ENCODE peak calls at places on chromosomes 5 and 9, in nine cellular contexts. One of them, this sample, is unnamed.

GRCh38 chr5:159316519-159317383 is 13.5 kb downstream of the IL12B start:
- DNase-seq in NCI-H2081: peak
- DNase-seq in natural killer cell treated with Interleukin-12 subunit alpha and Interleukin-12 subunit beta and Interleukin-15 and Interleukin-18, amount 100 ng/mL, for 72 hours: no peak
- DNase-seq in renal cortical epithelial cell: peak
- DNase-seq in stimulated activated CD4-positive, alpha-beta T cell treated with anti-CD3 and anti-CD28 coated beads, Interleukin-1b, Interleukin-23, amount 100 ng/mL, for 1 hour: peak
- DNase-seq in right cardiac atrium: no peak
- DNase-seq in lower lobe of right lung: no peak
- DNase-seq in nucleus accumbens: no peak
- DNase-seq in GM10248: peak
- DNase-seq in this sample: no peak

GRCh38 chr9:136787690-136788400 is 3.3 kb upstream of the TMEM141 start:
- DNase-seq in NCI-H2081: peak
- DNase-seq in natural killer cell treated with Interleukin-12 subunit alpha and Interleukin-12 subunit beta and Interleukin-15 and Interleukin-18, amount 100 ng/mL, for 72 hours: peak
- DNase-seq in renal cortical epithelial cell: no peak
- DNase-seq in stimulated activated CD4-positive, alpha-beta T cell treated with anti-CD3 and anti-CD28 coated beads, Interleukin-1b, Interleukin-23, amount 100 ng/mL, for 1 hour: no peak
- DNase-seq in right cardiac atrium: peak
- DNase-seq in lower lobe of right lung: peak
- DNase-seq in nucleus accumbens: peak
- DNase-seq in GM10248: peak
- DNase-seq in this sample: peak

GRCh38 chr5:52787600-52788504 is at the start of the genes ITGA1 and PELO:
- DNase-seq in NCI-H2081: peak
- DNase-seq in natural killer cell treated with Interleukin-12 subunit alpha and Interleukin-12 subunit beta and Interleukin-15 and Interleukin-18, amount 100 ng/mL, for 72 hours: peak
- DNase-seq in renal cortical epithelial cell: peak
- DNase-seq in stimulated activated CD4-positive, alpha-beta T cell treated with anti-CD3 and anti-CD28 coated beads, Interleukin-1b, Interleukin-23, amount 100 ng/mL, for 1 hour: no peak
- DNase-seq in right cardiac atrium: peak
- DNase-seq in lower lobe of right lung: peak
- DNase-seq in nucleus accumbens: peak
- DNase-seq in GM10248: peak
- DNase-seq in this sample: peak

GRCh38 chr5:170971-171800 is 20.1 kb upstream of the LRRC14B start:
- DNase-seq in NCI-H2081: no peak
- DNase-seq in natural killer cell treated with Interleukin-12 subunit alpha and Interleukin-12 subunit beta and Interleukin-15 and Interleukin-18, amount 100 ng/mL, for 72 hours: no peak
- DNase-seq in renal cortical epithelial cell: no peak
- DNase-seq in stimulated activated CD4-positive, alpha-beta T cell treated with anti-CD3 and anti-CD28 coated beads, Interleukin-1b, Interleukin-23, amount 100 ng/mL, for 1 hour: no peak
- DNase-seq in right cardiac atrium: no peak
- DNase-seq in lower lobe of right lung: peak
- DNase-seq in nucleus accumbens: no peak
- DNase-seq in GM10248: no peak
- DNase-seq in this sample: no peak

GRCh38 chr9:38254151-38254550 is 138.4 kb upstream of the ALDH1B1 start:
- DNase-seq in NCI-H2081: no peak
- DNase-seq in natural killer cell treated with Interleukin-12 subunit alpha and Interleukin-12 subunit beta and Interleukin-15 and Interleukin-18, amount 100 ng/mL, for 72 hours: no peak
- DNase-seq in renal cortical epithelial cell: no peak
- DNase-seq in stimulated activated CD4-positive, alpha-beta T cell treated with anti-CD3 and anti-CD28 coated beads, Interleukin-1b, Interleukin-23, amount 100 ng/mL, for 1 hour: no peak
- DNase-seq in right cardiac atrium: no peak
- DNase-seq in lower lobe of right lung: no peak
- DNase-seq in nucleus accumbens: no peak
- DNase-seq in GM10248: no peak
- DNase-seq in this sample: no peak

GRCh38 chr5:124927735-124928134 is 181.3 kb upstream of the ZNF608 start:
- DNase-seq in NCI-H2081: no peak
- DNase-seq in natural killer cell treated with Interleukin-12 subunit alpha and Interleukin-12 subunit beta and Interleukin-15 and Interleukin-18, amount 100 ng/mL, for 72 hours: no peak
- DNase-seq in renal cortical epithelial cell: peak
- DNase-seq in stimulated activated CD4-positive, alpha-beta T cell treated with anti-CD3 and anti-CD28 coated beads, Interleukin-1b, Interleukin-23, amount 100 ng/mL, for 1 hour: no peak
- DNase-seq in right cardiac atrium: no peak
- DNase-seq in lower lobe of right lung: no peak
- DNase-seq in nucleus accumbens: no peak
- DNase-seq in GM10248: no peak
- DNase-seq in this sample: no peak

GRCh38 chr5:167743685-167744084 is 547.8 kb upstream of the WWC1 start:
- DNase-seq in NCI-H2081: no peak
- DNase-seq in natural killer cell treated with Interleukin-12 subunit alpha and Interleukin-12 subunit beta and Interleukin-15 and Interleukin-18, amount 100 ng/mL, for 72 hours: no peak
- DNase-seq in renal cortical epithelial cell: peak
- DNase-seq in stimulated activated CD4-positive, alpha-beta T cell treated with anti-CD3 and anti-CD28 coated beads, Interleukin-1b, Interleukin-23, amount 100 ng/mL, for 1 hour: no peak
- DNase-seq in right cardiac atrium: no peak
- DNase-seq in lower lobe of right lung: no peak
- DNase-seq in nucleus accumbens: no peak
- DNase-seq in GM10248: no peak
- DNase-seq in this sample: no peak

GRCh38 chr9:85743290-85744128 is 1.8 kb upstream of the AGTPBP1 start:
- DNase-seq in NCI-H2081: no peak
- DNase-seq in natural killer cell treated with Interleukin-12 subunit alpha and Interleukin-12 subunit beta and Interleukin-15 and Interleukin-18, amount 100 ng/mL, for 72 hours: peak
- DNase-seq in renal cortical epithelial cell: peak
- DNase-seq in stimulated activated CD4-positive, alpha-beta T cell treated with anti-CD3 and anti-CD28 coated beads, Interleukin-1b, Interleukin-23, amount 100 ng/mL, for 1 hour: no peak
- DNase-seq in right cardiac atrium: peak
- DNase-seq in lower lobe of right lung: peak
- DNase-seq in nucleus accumbens: no peak
- DNase-seq in GM10248: no peak
- DNase-seq in this sample: no peak

GRCh38 chr5:87382224-87382623 is 30.5 kb downstream of the CCNH start:
- DNase-seq in NCI-H2081: no peak
- DNase-seq in natural killer cell treated with Interleukin-12 subunit alpha and Interleukin-12 subunit beta and Interleukin-15 and Interleukin-18, amount 100 ng/mL, for 72 hours: no peak
- DNase-seq in renal cortical epithelial cell: no peak
- DNase-seq in stimulated activated CD4-positive, alpha-beta T cell treated with anti-CD3 and anti-CD28 coated beads, Interleukin-1b, Interleukin-23, amount 100 ng/mL, for 1 hour: no peak
- DNase-seq in right cardiac atrium: no peak
- DNase-seq in lower lobe of right lung: no peak
- DNase-seq in nucleus accumbens: no peak
- DNase-seq in GM10248: no peak
- DNase-seq in this sample: no peak

GRCh38 chr9:22088372-22089063 is 79.4 kb upstream of the CDKN2B start:
- DNase-seq in NCI-H2081: no peak
- DNase-seq in natural killer cell treated with Interleukin-12 subunit alpha and Interleukin-12 subunit beta and Interleukin-15 and Interleukin-18, amount 100 ng/mL, for 72 hours: no peak
- DNase-seq in renal cortical epithelial cell: no peak
- DNase-seq in stimulated activated CD4-positive, alpha-beta T cell treated with anti-CD3 and anti-CD28 coated beads, Interleukin-1b, Interleukin-23, amount 100 ng/mL, for 1 hour: no peak
- DNase-seq in right cardiac atrium: no peak
- DNase-seq in lower lobe of right lung: no peak
- DNase-seq in nucleus accumbens: no peak
- DNase-seq in GM10248: no peak
- DNase-seq in this sample: no peak

GRCh38 chr9:70012569-70012968 is 31.1 kb upstream of the MAMDC2 start:
- DNase-seq in NCI-H2081: no peak
- DNase-seq in natural killer cell treated with Interleukin-12 subunit alpha and Interleukin-12 subunit beta and Interleukin-15 and Interleukin-18, amount 100 ng/mL, for 72 hours: no peak
- DNase-seq in renal cortical epithelial cell: no peak
- DNase-seq in stimulated activated CD4-positive, alpha-beta T cell treated with anti-CD3 and anti-CD28 coated beads, Interleukin-1b, Interleukin-23, amount 100 ng/mL, for 1 hour: no peak
- DNase-seq in right cardiac atrium: no peak
- DNase-seq in lower lobe of right lung: no peak
- DNase-seq in nucleus accumbens: no peak
- DNase-seq in GM10248: no peak
- DNase-seq in this sample: no peak

GRCh38 chr5:73263001-73263710 is 90.2 kb downstream of the TMEM174 start:
- DNase-seq in NCI-H2081: no peak
- DNase-seq in natural killer cell treated with Interleukin-12 subunit alpha and Interleukin-12 subunit beta and Interleukin-15 and Interleukin-18, amount 100 ng/mL, for 72 hours: no peak
- DNase-seq in renal cortical epithelial cell: peak
- DNase-seq in stimulated activated CD4-positive, alpha-beta T cell treated with anti-CD3 and anti-CD28 coated beads, Interleukin-1b, Interleukin-23, amount 100 ng/mL, for 1 hour: no peak
- DNase-seq in right cardiac atrium: no peak
- DNase-seq in lower lobe of right lung: no peak
- DNase-seq in nucleus accumbens: no peak
- DNase-seq in GM10248: no peak
- DNase-seq in this sample: no peak

GRCh38 chr5:131330031-131330430 is 66.2 kb downstream of the CDC42SE2 start:
- DNase-seq in NCI-H2081: no peak
- DNase-seq in natural killer cell treated with Interleukin-12 subunit alpha and Interleukin-12 subunit beta and Interleukin-15 and Interleukin-18, amount 100 ng/mL, for 72 hours: no peak
- DNase-seq in renal cortical epithelial cell: no peak
- DNase-seq in stimulated activated CD4-positive, alpha-beta T cell treated with anti-CD3 and anti-CD28 coated beads, Interleukin-1b, Interleukin-23, amount 100 ng/mL, for 1 hour: no peak
- DNase-seq in right cardiac atrium: no peak
- DNase-seq in lower lobe of right lung: no peak
- DNase-seq in nucleus accumbens: no peak
- DNase-seq in GM10248: no peak
- DNase-seq in this sample: no peak

GRCh38 chr5:65126192-65126591 is 355.5 kb downstream of the ADAMTS6 start:
- DNase-seq in NCI-H2081: peak
- DNase-seq in natural killer cell treated with Interleukin-12 subunit alpha and Interleukin-12 subunit beta and Interleukin-15 and Interleukin-18, amount 100 ng/mL, for 72 hours: no peak
- DNase-seq in renal cortical epithelial cell: no peak
- DNase-seq in stimulated activated CD4-positive, alpha-beta T cell treated with anti-CD3 and anti-CD28 coated beads, Interleukin-1b, Interleukin-23, amount 100 ng/mL, for 1 hour: no peak
- DNase-seq in right cardiac atrium: no peak
- DNase-seq in lower lobe of right lung: no peak
- DNase-seq in nucleus accumbens: no peak
- DNase-seq in GM10248: no peak
- DNase-seq in this sample: no peak

GRCh38 chr9:3567988-3568387 is 42.2 kb upstream of the RFX3 start:
- DNase-seq in NCI-H2081: no peak
- DNase-seq in natural killer cell treated with Interleukin-12 subunit alpha and Interleukin-12 subunit beta and Interleukin-15 and Interleukin-18, amount 100 ng/mL, for 72 hours: no peak
- DNase-seq in renal cortical epithelial cell: no peak
- DNase-seq in stimulated activated CD4-positive, alpha-beta T cell treated with anti-CD3 and anti-CD28 coated beads, Interleukin-1b, Interleukin-23, amount 100 ng/mL, for 1 hour: no peak
- DNase-seq in right cardiac atrium: no peak
- DNase-seq in lower lobe of right lung: no peak
- DNase-seq in nucleus accumbens: no peak
- DNase-seq in GM10248: no peak
- DNase-seq in this sample: no peak

GRCh38 chr5:157063776-157064430 is 5.0 kb upstream of the HAVCR1 start:
- DNase-seq in NCI-H2081: no peak
- DNase-seq in natural killer cell treated with Interleukin-12 subunit alpha and Interleukin-12 subunit beta and Interleukin-15 and Interleukin-18, amount 100 ng/mL, for 72 hours: no peak
- DNase-seq in renal cortical epithelial cell: no peak
- DNase-seq in stimulated activated CD4-positive, alpha-beta T cell treated with anti-CD3 and anti-CD28 coated beads, Interleukin-1b, Interleukin-23, amount 100 ng/mL, for 1 hour: no peak
- DNase-seq in right cardiac atrium: no peak
- DNase-seq in lower lobe of right lung: no peak
- DNase-seq in nucleus accumbens: no peak
- DNase-seq in GM10248: no peak
- DNase-seq in this sample: no peak

GRCh38 chr5:131296213-131296672 is 32.4 kb downstream of the CDC42SE2 start:
- DNase-seq in NCI-H2081: no peak
- DNase-seq in natural killer cell treated with Interleukin-12 subunit alpha and Interleukin-12 subunit beta and Interleukin-15 and Interleukin-18, amount 100 ng/mL, for 72 hours: no peak
- DNase-seq in renal cortical epithelial cell: no peak
- DNase-seq in stimulated activated CD4-positive, alpha-beta T cell treated with anti-CD3 and anti-CD28 coated beads, Interleukin-1b, Interleukin-23, amount 100 ng/mL, for 1 hour: no peak
- DNase-seq in right cardiac atrium: no peak
- DNase-seq in lower lobe of right lung: no peak
- DNase-seq in nucleus accumbens: no peak
- DNase-seq in GM10248: no peak
- DNase-seq in this sample: no peak

GRCh38 chr5:68872088-68872842 is 221.5 kb upstream of the SLC30A5 start:
- DNase-seq in NCI-H2081: no peak
- DNase-seq in natural killer cell treated with Interleukin-12 subunit alpha and Interleukin-12 subunit beta and Interleukin-15 and Interleukin-18, amount 100 ng/mL, for 72 hours: no peak
- DNase-seq in renal cortical epithelial cell: no peak
- DNase-seq in stimulated activated CD4-positive, alpha-beta T cell treated with anti-CD3 and anti-CD28 coated beads, Interleukin-1b, Interleukin-23, amount 100 ng/mL, for 1 hour: no peak
- DNase-seq in right cardiac atrium: no peak
- DNase-seq in lower lobe of right lung: no peak
- DNase-seq in nucleus accumbens: no peak
- DNase-seq in GM10248: no peak
- DNase-seq in this sample: no peak

GRCh38 chr5:131096774-131097695 is 68.0 kb downstream of the HINT1 start:
- DNase-seq in NCI-H2081: no peak
- DNase-seq in natural killer cell treated with Interleukin-12 subunit alpha and Interleukin-12 subunit beta and Interleukin-15 and Interleukin-18, amount 100 ng/mL, for 72 hours: no peak
- DNase-seq in renal cortical epithelial cell: peak
- DNase-seq in stimulated activated CD4-positive, alpha-beta T cell treated with anti-CD3 and anti-CD28 coated beads, Interleukin-1b, Interleukin-23, amount 100 ng/mL, for 1 hour: no peak
- DNase-seq in right cardiac atrium: no peak
- DNase-seq in lower lobe of right lung: no peak
- DNase-seq in nucleus accumbens: no peak
- DNase-seq in GM10248: no peak
- DNase-seq in this sample: no peak

GRCh38 chr9:112447283-112447761 is 39.3 kb upstream of the KIAA1958 start:
- DNase-seq in NCI-H2081: no peak
- DNase-seq in natural killer cell treated with Interleukin-12 subunit alpha and Interleukin-12 subunit beta and Interleukin-15 and Interleukin-18, amount 100 ng/mL, for 72 hours: no peak
- DNase-seq in renal cortical epithelial cell: peak
- DNase-seq in stimulated activated CD4-positive, alpha-beta T cell treated with anti-CD3 and anti-CD28 coated beads, Interleukin-1b, Interleukin-23, amount 100 ng/mL, for 1 hour: no peak
- DNase-seq in right cardiac atrium: no peak
- DNase-seq in lower lobe of right lung: no peak
- DNase-seq in nucleus accumbens: no peak
- DNase-seq in GM10248: no peak
- DNase-seq in this sample: no peak

GRCh38 chr5:108059334-108059733 is 322.6 kb downstream of the FBXL17 start:
- DNase-seq in NCI-H2081: no peak
- DNase-seq in natural killer cell treated with Interleukin-12 subunit alpha and Interleukin-12 subunit beta and Interleukin-15 and Interleukin-18, amount 100 ng/mL, for 72 hours: no peak
- DNase-seq in renal cortical epithelial cell: no peak
- DNase-seq in stimulated activated CD4-positive, alpha-beta T cell treated with anti-CD3 and anti-CD28 coated beads, Interleukin-1b, Interleukin-23, amount 100 ng/mL, for 1 hour: no peak
- DNase-seq in right cardiac atrium: no peak
- DNase-seq in lower lobe of right lung: no peak
- DNase-seq in nucleus accumbens: no peak
- DNase-seq in GM10248: no peak
- DNase-seq in this sample: no peak

GRCh38 chr5:173328896-173329369 is 719 bp upstream of the STC2 start:
- DNase-seq in NCI-H2081: no peak
- DNase-seq in natural killer cell treated with Interleukin-12 subunit alpha and Interleukin-12 subunit beta and Interleukin-15 and Interleukin-18, amount 100 ng/mL, for 72 hours: no peak
- DNase-seq in renal cortical epithelial cell: peak
- DNase-seq in stimulated activated CD4-positive, alpha-beta T cell treated with anti-CD3 and anti-CD28 coated beads, Interleukin-1b, Interleukin-23, amount 100 ng/mL, for 1 hour: no peak
- DNase-seq in right cardiac atrium: no peak
- DNase-seq in lower lobe of right lung: no peak
- DNase-seq in nucleus accumbens: no peak
- DNase-seq in GM10248: no peak
- DNase-seq in this sample: no peak

GRCh38 chr5:10562202-10563131 is 1.4 kb upstream of the ANKRD33B start:
- DNase-seq in NCI-H2081: no peak
- DNase-seq in natural killer cell treated with Interleukin-12 subunit alpha and Interleukin-12 subunit beta and Interleukin-15 and Interleukin-18, amount 100 ng/mL, for 72 hours: peak
- DNase-seq in renal cortical epithelial cell: no peak
- DNase-seq in stimulated activated CD4-positive, alpha-beta T cell treated with anti-CD3 and anti-CD28 coated beads, Interleukin-1b, Interleukin-23, amount 100 ng/mL, for 1 hour: no peak
- DNase-seq in right cardiac atrium: no peak
- DNase-seq in lower lobe of right lung: no peak
- DNase-seq in nucleus accumbens: no peak
- DNase-seq in GM10248: peak
- DNase-seq in this sample: peak

GRCh38 chr5:72587909-72588308 is 80.7 kb upstream of the ZNF366 start:
- DNase-seq in NCI-H2081: no peak
- DNase-seq in natural killer cell treated with Interleukin-12 subunit alpha and Interleukin-12 subunit beta and Interleukin-15 and Interleukin-18, amount 100 ng/mL, for 72 hours: no peak
- DNase-seq in renal cortical epithelial cell: no peak
- DNase-seq in stimulated activated CD4-positive, alpha-beta T cell treated with anti-CD3 and anti-CD28 coated beads, Interleukin-1b, Interleukin-23, amount 100 ng/mL, for 1 hour: no peak
- DNase-seq in right cardiac atrium: no peak
- DNase-seq in lower lobe of right lung: no peak
- DNase-seq in nucleus accumbens: no peak
- DNase-seq in GM10248: no peak
- DNase-seq in this sample: no peak

GRCh38 chr9:126343271-126343700 is 16.7 kb downstream of the MVB12B start:
- DNase-seq in NCI-H2081: no peak
- DNase-seq in natural killer cell treated with Interleukin-12 subunit alpha and Interleukin-12 subunit beta and Interleukin-15 and Interleukin-18, amount 100 ng/mL, for 72 hours: no peak
- DNase-seq in renal cortical epithelial cell: no peak
- DNase-seq in stimulated activated CD4-positive, alpha-beta T cell treated with anti-CD3 and anti-CD28 coated beads, Interleukin-1b, Interleukin-23, amount 100 ng/mL, for 1 hour: no peak
- DNase-seq in right cardiac atrium: no peak
- DNase-seq in lower lobe of right lung: no peak
- DNase-seq in nucleus accumbens: no peak
- DNase-seq in GM10248: no peak
- DNase-seq in this sample: no peak

GRCh38 chr9:108710424-108710823 is 145.4 kb downstream of the ACTL7B start:
- DNase-seq in NCI-H2081: no peak
- DNase-seq in natural killer cell treated with Interleukin-12 subunit alpha and Interleukin-12 subunit beta and Interleukin-15 and Interleukin-18, amount 100 ng/mL, for 72 hours: no peak
- DNase-seq in renal cortical epithelial cell: no peak
- DNase-seq in stimulated activated CD4-positive, alpha-beta T cell treated with anti-CD3 and anti-CD28 coated beads, Interleukin-1b, Interleukin-23, amount 100 ng/mL, for 1 hour: no peak
- DNase-seq in right cardiac atrium: no peak
- DNase-seq in lower lobe of right lung: no peak
- DNase-seq in nucleus accumbens: no peak
- DNase-seq in GM10248: no peak
- DNase-seq in this sample: no peak

GRCh38 chr9:34430843-34431437 is 27.4 kb downstream of the FAM219A start:
- DNase-seq in NCI-H2081: peak
- DNase-seq in natural killer cell treated with Interleukin-12 subunit alpha and Interleukin-12 subunit beta and Interleukin-15 and Interleukin-18, amount 100 ng/mL, for 72 hours: no peak
- DNase-seq in renal cortical epithelial cell: peak
- DNase-seq in stimulated activated CD4-positive, alpha-beta T cell treated with anti-CD3 and anti-CD28 coated beads, Interleukin-1b, Interleukin-23, amount 100 ng/mL, for 1 hour: no peak
- DNase-seq in right cardiac atrium: peak
- DNase-seq in lower lobe of right lung: no peak
- DNase-seq in nucleus accumbens: no peak
- DNase-seq in GM10248: peak
- DNase-seq in this sample: no peak

GRCh38 chr5:61817472-61818326 is 485.6 kb downstream of the ZSWIM6 start:
- DNase-seq in NCI-H2081: peak
- DNase-seq in natural killer cell treated with Interleukin-12 subunit alpha and Interleukin-12 subunit beta and Interleukin-15 and Interleukin-18, amount 100 ng/mL, for 72 hours: no peak
- DNase-seq in renal cortical epithelial cell: peak
- DNase-seq in stimulated activated CD4-positive, alpha-beta T cell treated with anti-CD3 and anti-CD28 coated beads, Interleukin-1b, Interleukin-23, amount 100 ng/mL, for 1 hour: no peak
- DNase-seq in right cardiac atrium: no peak
- DNase-seq in lower lobe of right lung: no peak
- DNase-seq in nucleus accumbens: peak
- DNase-seq in GM10248: no peak
- DNase-seq in this sample: no peak

GRCh38 chr5:174947548-174947947 is 223.2 kb downstream of the MSX2 start:
- DNase-seq in NCI-H2081: no peak
- DNase-seq in natural killer cell treated with Interleukin-12 subunit alpha and Interleukin-12 subunit beta and Interleukin-15 and Interleukin-18, amount 100 ng/mL, for 72 hours: no peak
- DNase-seq in renal cortical epithelial cell: no peak
- DNase-seq in stimulated activated CD4-positive, alpha-beta T cell treated with anti-CD3 and anti-CD28 coated beads, Interleukin-1b, Interleukin-23, amount 100 ng/mL, for 1 hour: no peak
- DNase-seq in right cardiac atrium: no peak
- DNase-seq in lower lobe of right lung: no peak
- DNase-seq in nucleus accumbens: no peak
- DNase-seq in GM10248: no peak
- DNase-seq in this sample: no peak